ENCODE peak calls at places on chromosomes 12 and 14, in six cellular contexts. One of them, this sample, is unnamed.
A peak's percentile ranks its signal among the peaks of the same experiment; 100 is the strongest.

GRCh38 chr12:56581418-56582145 is 48.5 kb downstream of the BAZ2A start:
- DNase-seq in PC-9: no peak
- DNase-seq in mesothelial cell of epicardium: no peak
- DNase-seq in omental fat pad: no peak
- DNase-seq in fibroblast of pulmonary artery: peak; percentile 49
- DNase-seq in HFF-Myc: no peak
- DNase-seq in this sample: no peak

GRCh38 chr12:94805749-94806148 is 155.4 kb upstream of the TMCC3 start:
- DNase-seq in PC-9: peak; percentile 37
- DNase-seq in mesothelial cell of epicardium: no peak
- DNase-seq in omental fat pad: no peak
- DNase-seq in fibroblast of pulmonary artery: peak; percentile 92
- DNase-seq in HFF-Myc: no peak
- DNase-seq in this sample: no peak

GRCh38 chr12:54475542-54475941 is 2.1 kb upstream of the GTSF1 start:
- DNase-seq in PC-9: peak; percentile 45
- DNase-seq in mesothelial cell of epicardium: no peak
- DNase-seq in omental fat pad: no peak
- DNase-seq in fibroblast of pulmonary artery: peak; percentile 37
- DNase-seq in HFF-Myc: no peak
- DNase-seq in this sample: no peak

GRCh38 chr12:16884056-16884455 is 278.1 kb upstream of the LMO3 start:
- DNase-seq in PC-9: no peak
- DNase-seq in mesothelial cell of epicardium: no peak
- DNase-seq in omental fat pad: no peak
- DNase-seq in fibroblast of pulmonary artery: no peak
- DNase-seq in HFF-Myc: no peak
- DNase-seq in this sample: no peak

GRCh38 chr14:73231874-73232851 is 5.1 kb upstream of the PAPLN start:
- DNase-seq in PC-9: no peak
- DNase-seq in mesothelial cell of epicardium: no peak
- DNase-seq in omental fat pad: no peak
- DNase-seq in fibroblast of pulmonary artery: no peak
- DNase-seq in HFF-Myc: no peak
- DNase-seq in this sample: no peak

GRCh38 chr12:70272510-70272909 is 29.3 kb downstream of the CNOT2 start:
- DNase-seq in PC-9: no peak
- DNase-seq in mesothelial cell of epicardium: no peak
- DNase-seq in omental fat pad: no peak
- DNase-seq in fibroblast of pulmonary artery: no peak
- DNase-seq in HFF-Myc: no peak
- DNase-seq in this sample: no peak

GRCh38 chr12:121602766-121603165 is 21.9 kb upstream of the KDM2B start:
- DNase-seq in PC-9: no peak
- DNase-seq in mesothelial cell of epicardium: no peak
- DNase-seq in omental fat pad: no peak
- DNase-seq in fibroblast of pulmonary artery: no peak
- DNase-seq in HFF-Myc: no peak
- DNase-seq in this sample: no peak

GRCh38 chr14:61388976-61389576 is 67.7 kb downstream of the PRKCH start:
- DNase-seq in PC-9: peak; percentile 69
- DNase-seq in mesothelial cell of epicardium: no peak
- DNase-seq in omental fat pad: no peak
- DNase-seq in fibroblast of pulmonary artery: peak; percentile 41
- DNase-seq in HFF-Myc: no peak
- DNase-seq in this sample: no peak

GRCh38 chr14:92973265-92973797 is 50.4 kb downstream of the CHGA start:
- DNase-seq in PC-9: peak; percentile 52
- DNase-seq in mesothelial cell of epicardium: no peak
- DNase-seq in omental fat pad: peak; percentile 31
- DNase-seq in fibroblast of pulmonary artery: peak; percentile 72
- DNase-seq in HFF-Myc: peak; percentile 40
- DNase-seq in this sample: peak; percentile 80

GRCh38 chr14:26255213-26255612 is 342.6 kb downstream of the NOVA1 start:
- DNase-seq in PC-9: no peak
- DNase-seq in mesothelial cell of epicardium: no peak
- DNase-seq in omental fat pad: no peak
- DNase-seq in fibroblast of pulmonary artery: peak; percentile 71
- DNase-seq in HFF-Myc: no peak
- DNase-seq in this sample: peak; percentile 7

GRCh38 chr12:106417926-106418910 is 60.7 kb downstream of the POLR3B start:
- DNase-seq in PC-9: peak; percentile 88
- DNase-seq in mesothelial cell of epicardium: no peak
- DNase-seq in omental fat pad: no peak
- DNase-seq in fibroblast of pulmonary artery: peak; percentile 88
- DNase-seq in HFF-Myc: peak; percentile 26
- DNase-seq in this sample: no peak

GRCh38 chr12:132248439-132249157 is 80.8 kb downstream of the GALNT9 start:
- DNase-seq in PC-9: no peak
- DNase-seq in mesothelial cell of epicardium: no peak
- DNase-seq in omental fat pad: no peak
- DNase-seq in fibroblast of pulmonary artery: peak; percentile 64
- DNase-seq in HFF-Myc: no peak
- DNase-seq in this sample: no peak

GRCh38 chr12:67415473-67415872 is 146.3 kb downstream of the CAND1 start:
- DNase-seq in PC-9: no peak
- DNase-seq in mesothelial cell of epicardium: no peak
- DNase-seq in omental fat pad: no peak
- DNase-seq in fibroblast of pulmonary artery: peak; percentile 41
- DNase-seq in HFF-Myc: no peak
- DNase-seq in this sample: no peak

GRCh38 chr12:48640428-48640827 is 41.6 kb downstream of the KANSL2 start:
- DNase-seq in PC-9: no peak
- DNase-seq in mesothelial cell of epicardium: no peak
- DNase-seq in omental fat pad: no peak
- DNase-seq in fibroblast of pulmonary artery: no peak
- DNase-seq in HFF-Myc: no peak
- DNase-seq in this sample: no peak

GRCh38 chr12:125079943-125080645 is 14.9 kb downstream of the AACS start:
- DNase-seq in PC-9: peak; percentile 89
- DNase-seq in mesothelial cell of epicardium: no peak
- DNase-seq in omental fat pad: no peak
- DNase-seq in fibroblast of pulmonary artery: peak; percentile 16
- DNase-seq in HFF-Myc: no peak
- DNase-seq in this sample: no peak

GRCh38 chr14:73725116-73726024 is 11.2 kb upstream of the PNMA1 start:
- DNase-seq in PC-9: no peak
- DNase-seq in mesothelial cell of epicardium: no peak
- DNase-seq in omental fat pad: no peak
- DNase-seq in fibroblast of pulmonary artery: peak; percentile 53
- DNase-seq in HFF-Myc: no peak
- DNase-seq in this sample: no peak

GRCh38 chr12:80763874-80764273 is 47.2 kb downstream of the MYF5 start:
- DNase-seq in PC-9: peak; percentile 40
- DNase-seq in mesothelial cell of epicardium: no peak
- DNase-seq in omental fat pad: no peak
- DNase-seq in fibroblast of pulmonary artery: peak; percentile 77
- DNase-seq in HFF-Myc: no peak
- DNase-seq in this sample: no peak
- TF ChIP-seq CTCF in PC-9: peak; percentile 85
- TF ChIP-seq CTCF in mesothelial cell of epicardium: peak; percentile 91
- TF ChIP-seq CTCF in omental fat pad: no peak
- TF ChIP-seq CTCF in fibroblast of pulmonary artery: peak; percentile 57
- TF ChIP-seq CTCF in HFF-Myc: peak; percentile 39
- TF ChIP-seq CTCF in this sample: peak; percentile 67

DNA sequence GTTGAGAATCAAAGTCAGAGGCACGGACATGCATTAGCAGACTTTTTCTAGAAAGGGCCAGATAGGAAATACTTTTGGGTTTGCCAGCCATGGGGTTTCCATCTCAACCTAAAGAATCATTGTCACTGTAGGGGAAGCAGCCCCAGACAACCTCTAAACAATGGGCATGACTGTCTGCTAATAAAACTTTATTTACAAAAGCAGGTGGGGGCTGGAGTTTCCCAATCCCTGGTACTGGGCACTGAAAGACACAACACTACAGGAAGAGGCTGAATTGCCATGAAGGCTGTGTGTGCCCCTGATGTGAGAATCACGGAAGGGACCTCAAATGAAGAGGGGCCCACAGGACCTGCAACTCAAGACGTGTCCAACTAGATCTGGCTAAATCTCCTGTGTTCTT is 62.0 kb upstream of the GPR68 start:
- DNase-seq in PC-9: no peak
- DNase-seq in mesothelial cell of epicardium: no peak
- DNase-seq in omental fat pad: no peak
- DNase-seq in fibroblast of pulmonary artery: no peak
- DNase-seq in HFF-Myc: no peak
- DNase-seq in this sample: no peak
- TF ChIP-seq CTCF in PC-9: no peak
- TF ChIP-seq CTCF in mesothelial cell of epicardium: no peak
- TF ChIP-seq CTCF in omental fat pad: no peak
- TF ChIP-seq CTCF in fibroblast of pulmonary artery: no peak
- TF ChIP-seq CTCF in HFF-Myc: no peak
- TF ChIP-seq CTCF in this sample: no peak

DNA sequence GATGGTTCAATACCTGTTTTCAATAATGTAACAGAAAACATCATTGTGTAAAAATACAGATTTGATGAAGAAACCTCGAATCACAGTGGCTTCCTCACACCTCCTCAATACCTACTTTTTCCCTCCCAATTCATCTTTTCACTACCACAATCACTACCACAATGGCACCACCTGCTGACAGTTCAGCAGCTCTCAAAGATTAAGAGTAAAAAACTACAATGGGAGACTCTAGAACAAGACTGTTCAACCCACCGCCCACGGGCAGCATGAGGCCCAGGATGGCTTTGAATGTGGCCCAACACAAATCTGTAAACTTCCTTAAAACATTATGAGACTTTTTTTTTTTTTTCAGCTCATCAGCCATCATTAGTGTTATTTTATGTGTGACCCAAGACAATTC is 15.2 kb downstream of the MED6 start:
- DNase-seq in PC-9: no peak
- DNase-seq in mesothelial cell of epicardium: no peak
- DNase-seq in omental fat pad: no peak
- DNase-seq in fibroblast of pulmonary artery: no peak
- DNase-seq in HFF-Myc: no peak
- DNase-seq in this sample: no peak
- TF ChIP-seq CTCF in PC-9: no peak
- TF ChIP-seq CTCF in mesothelial cell of epicardium: no peak
- TF ChIP-seq CTCF in omental fat pad: no peak
- TF ChIP-seq CTCF in fibroblast of pulmonary artery: no peak
- TF ChIP-seq CTCF in HFF-Myc: no peak
- TF ChIP-seq CTCF in this sample: peak; percentile 32

GRCh38 chr12:108063192-108063591 is 65.9 kb upstream of the WSCD2 start:
- DNase-seq in PC-9: no peak
- DNase-seq in mesothelial cell of epicardium: no peak
- DNase-seq in omental fat pad: no peak
- DNase-seq in fibroblast of pulmonary artery: peak; percentile 17
- DNase-seq in HFF-Myc: no peak
- DNase-seq in this sample: no peak
- TF ChIP-seq CTCF in PC-9: peak; percentile 61
- TF ChIP-seq CTCF in mesothelial cell of epicardium: peak; percentile 71
- TF ChIP-seq CTCF in omental fat pad: no peak
- TF ChIP-seq CTCF in fibroblast of pulmonary artery: peak; percentile 16
- TF ChIP-seq CTCF in HFF-Myc: peak; percentile 34
- TF ChIP-seq CTCF in this sample: peak; percentile 67

GRCh38 chr12:81461163-81461562 is 298.0 kb downstream of the PPFIA2 start:
- DNase-seq in PC-9: no peak
- DNase-seq in mesothelial cell of epicardium: no peak
- DNase-seq in omental fat pad: no peak
- DNase-seq in fibroblast of pulmonary artery: no peak
- DNase-seq in HFF-Myc: no peak
- DNase-seq in this sample: no peak
- TF ChIP-seq CTCF in PC-9: no peak
- TF ChIP-seq CTCF in mesothelial cell of epicardium: peak; percentile 31
- TF ChIP-seq CTCF in omental fat pad: no peak
- TF ChIP-seq CTCF in fibroblast of pulmonary artery: peak; percentile 13
- TF ChIP-seq CTCF in HFF-Myc: no peak
- TF ChIP-seq CTCF in this sample: no peak

GRCh38 chr14:39109893-39110715 is 4.0 kb upstream of the GEMIN2 start:
- DNase-seq in PC-9: no peak
- DNase-seq in mesothelial cell of epicardium: no peak
- DNase-seq in omental fat pad: no peak
- DNase-seq in fibroblast of pulmonary artery: no peak
- DNase-seq in HFF-Myc: no peak
- DNase-seq in this sample: no peak
- TF ChIP-seq CTCF in PC-9: no peak
- TF ChIP-seq CTCF in mesothelial cell of epicardium: no peak
- TF ChIP-seq CTCF in omental fat pad: no peak
- TF ChIP-seq CTCF in fibroblast of pulmonary artery: no peak
- TF ChIP-seq CTCF in HFF-Myc: no peak
- TF ChIP-seq CTCF in this sample: no peak

DNA sequence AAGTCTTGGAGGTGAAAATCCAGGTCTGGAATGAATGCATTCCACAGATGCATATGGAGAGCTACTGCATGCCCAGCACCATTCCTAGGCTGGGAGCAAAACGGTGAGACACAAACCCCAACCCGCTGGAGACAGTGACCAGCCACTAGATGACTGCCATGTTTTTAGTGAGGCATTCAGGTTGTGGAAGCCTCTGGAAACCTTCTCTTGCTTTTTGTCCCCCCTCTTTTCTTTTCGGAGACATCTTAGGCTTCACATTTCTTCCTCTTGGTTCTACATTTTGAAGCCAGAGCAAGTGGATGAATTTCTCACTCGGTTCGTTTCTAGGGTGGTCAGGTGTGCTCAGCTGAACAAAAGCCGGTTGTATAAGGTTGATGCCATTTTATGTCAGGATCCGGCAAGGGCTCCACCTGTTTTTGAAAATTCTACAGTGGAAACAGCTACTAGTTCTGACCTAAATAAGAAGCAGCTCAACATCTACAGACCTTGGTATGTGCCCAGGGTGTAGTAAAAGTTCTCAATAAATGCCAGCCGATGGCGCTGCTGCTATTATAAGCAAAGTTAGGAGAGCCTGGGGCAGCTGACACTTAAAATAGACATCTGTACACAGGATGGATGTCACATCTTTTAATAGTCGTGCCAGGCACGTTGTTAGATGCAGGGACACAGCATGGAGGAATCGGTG is 1.8 kb upstream of the ZNF839 start:
- DNase-seq in PC-9: peak; percentile 65
- DNase-seq in mesothelial cell of epicardium: no peak
- DNase-seq in omental fat pad: no peak
- DNase-seq in fibroblast of pulmonary artery: peak; percentile 20
- DNase-seq in HFF-Myc: no peak
- DNase-seq in this sample: no peak
- TF ChIP-seq CTCF in PC-9: peak; percentile 49
- TF ChIP-seq CTCF in mesothelial cell of epicardium: no peak
- TF ChIP-seq CTCF in omental fat pad: no peak
- TF ChIP-seq CTCF in fibroblast of pulmonary artery: peak; percentile 0
- TF ChIP-seq CTCF in HFF-Myc: no peak
- TF ChIP-seq CTCF in this sample: no peak